ENCODE peak calls at places on chromosome 6, in four cellular contexts. U, O, K and S are unnamed samples.

GRCh38 chr6:1767481-1768246 is 157.9 kb downstream of the FOXC1 start:
- DNase-seq in O (no peak), U (no peak), K (peak), S (peak)

GRCh38 chr6:37275350-37275749 is 17.4 kb upstream of the TMEM217 start:
- DNase-seq in U (no peak), K (no peak), O (no peak), S (no peak)

GRCh38 chr6:35213161-35213823 is 464 bp upstream of the SCUBE3 start:
- DNase-seq in O (no peak), K (no peak), U (no peak), S (no peak)

GRCh38 chr6:142162780-142163179 is 15.7 kb downstream of the VTA1 start:
- DNase-seq in K (no peak), U (no peak), O (no peak), S (no peak)

GRCh38 chr6:125104425-125104824 is 49.1 kb upstream of the TPD52L1 start:
- DNase-seq in K (peak), O (no peak), U (no peak), S (no peak)

GRCh38 chr6:134240664-134241431 is 77.1 kb downstream of the SGK1 start:
- DNase-seq in U (peak), O (peak), K (no peak), S (no peak)

GRCh38 chr6:149961728-149962425 is 1.9 kb upstream of the ULBP1 start:
- DNase-seq in K (no peak), U (peak), O (no peak), S (peak)

GRCh38 chr6:150967910-150968309 is 102.4 kb downstream of the MTHFD1L start:
- DNase-seq in U (no peak), K (no peak), O (no peak), S (no peak)

GRCh38 chr6:291697-292505 is at the start of gene DUSP22:
- DNase-seq in O (peak), U (peak), K (peak), S (peak)

GRCh38 chr6:109166643-109167042 is 71.3 kb downstream of the CEP57L1 start:
- DNase-seq in O (no peak), U (no peak), K (no peak), S (no peak)

GRCh38 chr6:44474643-44475042 is 87.1 kb downstream of the CDC5L start:
- DNase-seq in O (no peak), K (no peak), U (no peak), S (no peak)